ENCODE peak calls at places on chromosomes 3 and 15, in four cellular contexts. C is CD4-positive, alpha-beta T cell; R is fibroblast of mammary gland; G is NCI-H1930. M is an unnamed sample.
A peak's percentile ranks its signal among the peaks of the same experiment; 100 is the strongest.

GRCh38 chr3:14266361-14266760 is 87.7 kb downstream of the LSM3 start:
- DNase-seq in G (no peak), C (no peak), R (peak; percentile 94), M (no peak)

GRCh38 chr3:171335559-171335958 is 124.6 kb downstream of the TNIK start:
- DNase-seq in C (no peak), G (no peak), R (no peak), M (no peak)

GRCh38 chr3:139101396-139101795 is 56.7 kb upstream of the PRR23C start:
- DNase-seq in C (no peak), G (no peak), R (no peak), M (no peak)

GRCh38 chr15:74402337-74402839 is 31.4 kb downstream of the SEMA7A start:
- DNase-seq in G (no peak), C (no peak), R (no peak), M (no peak)

GRCh38 chr15:40115670-40116093 is 7.0 kb upstream of the BMF start:
- DNase-seq in R (no peak), G (no peak), C (no peak), M (no peak)

GRCh38 chr3:179181993-179182551 is 33.9 kb downstream of the PIK3CA start:
- DNase-seq in C (no peak), G (no peak), R (peak; percentile 59), M (no peak)

GRCh38 chr3:37290551-37290950 is 116.2 kb upstream of the LRRFIP2 start:
- DNase-seq in R (peak; percentile 46), C (no peak), G (no peak), M (no peak)

GRCh38 chr3:172751188-172751571 is 654 bp downstream of the ECT2 start:
- DNase-seq in C (no peak), G (no peak), R (peak; percentile 25), M (no peak)

GRCh38 chr15:63991706-63992105 is 54.6 kb downstream of the DAPK2 start:
- DNase-seq in C (no peak), R (no peak), G (no peak), M (no peak)

GRCh38 chr3:24195504-24196230 is 250.6 kb downstream of the NR1D2 start:
- DNase-seq in C (no peak), G (no peak), R (peak; percentile 43), M (no peak)

GRCh38 chr3:150129181-150129580 is 158.5 kb upstream of the PFN2 start:
- DNase-seq in C (no peak), G (no peak), R (no peak), M (no peak)

GRCh38 chr15:40982855-40983254 is 29.6 kb downstream of the CHAC1 start:
- DNase-seq in R (peak; percentile 43), C (no peak), G (no peak), M (no peak)

GRCh38 chr15:66359740-66360139 is 3.3 kb upstream of the TIPIN start:
- DNase-seq in C (no peak), R (no peak), G (no peak), M (no peak)

GRCh38 chr3:71658131-71658530 is 67.1 kb downstream of the EIF4E3 start:
- DNase-seq in C (no peak), G (no peak), R (no peak), M (no peak)

GRCh38 chr3:69524826-69525225 is 138.9 kb upstream of the FRMD4B start:
- DNase-seq in C (no peak), R (no peak), G (no peak), M (no peak)

GRCh38 chr3:197317250-197317963 is 19.0 kb upstream of the DLG1 start:
- DNase-seq in C (no peak), G (no peak), R (peak; percentile 93), M (no peak)

GRCh38 chr3:52678265-52678927 is 7.3 kb downstream of the PBRM1 start:
- DNase-seq in R (no peak), G (no peak), C (no peak), M (no peak)

GRCh38 chr15:68843425-68844311 is 23.0 kb upstream of the ANP32A start:
- DNase-seq in G (no peak), C (no peak), R (peak; percentile 3), M (no peak)

GRCh38 chr3:9700536-9700935 is 3.1 kb upstream of the CPNE9 start:
- DNase-seq in C (no peak), R (no peak), G (no peak), M (no peak)

GRCh38 chr3:195385526-195385925 is 57.3 kb downstream of the ACAP2 start:
- DNase-seq in C (no peak), R (no peak), G (no peak), M (no peak)

GRCh38 chr15:91942676-91943417 is 89.3 kb downstream of the SLCO3A1 start:
- DNase-seq in C (peak; percentile 16), G (no peak), R (peak; percentile 95), M (no peak)

GRCh38 chr15:60243769-60244168 is 154.0 kb downstream of the ANXA2 start:
- DNase-seq in R (no peak), C (no peak), G (no peak), M (no peak)

GRCh38 chr15:88036154-88036839 is 220.2 kb downstream of the NTRK3 start:
- DNase-seq in C (no peak), R (no peak), G (no peak), M (no peak)

GRCh38 chr3:121411554-121411953 is 134.2 kb downstream of the POLQ start:
- DNase-seq in R (peak; percentile 30), C (no peak), G (no peak), M (no peak)

GRCh38 chr3:114155370-114155821 is 23.5 kb downstream of the DRD3 start:
- DNase-seq in C (no peak), R (peak; percentile 36), G (peak; percentile 2), M (no peak)

M was measured in NCI-H1048.